ENCODE peak calls at places on chromosome 18, in six cellular contexts. E is H9, N is trophoblast cell, D is neuronal stem cell, F is H1, U is mesenchymal stem cell. R is an unnamed sample.
A peak's percentile ranks its signal among the peaks of the same experiment; 100 is the strongest.

GRCh38 chr18:10514621-10515020 is 11.2 kb upstream of the NAPG start:
- DNase-seq in E (no peak), N (no peak), D (no peak), F (no peak), U (peak; percentile 16), R (no peak)

GRCh38 chr18:27656905-27657304 is 471.8 kb upstream of the CHST9 start:
- DNase-seq in E (no peak), N (no peak), D (no peak), F (no peak), U (no peak), R (no peak)

GRCh38 chr18:13137939-13138821 is 80.4 kb upstream of the LDLRAD4 start:
- DNase-seq in E (no peak), N (peak; percentile 81), D (no peak), F (no peak), U (no peak), R (peak; percentile 8)

GRCh38 chr18:45304558-45304957 is 310.7 kb upstream of the SLC14A2 start:
- DNase-seq in E (no peak), N (no peak), D (no peak), F (no peak), U (no peak), R (no peak)

GRCh38 chr18:73752546-73752945 is 395.1 kb downstream of the FBXO15 start:
- DNase-seq in E (no peak), N (peak; percentile 14), D (no peak), F (no peak), U (peak; percentile 66), R (peak; percentile 87)

GRCh38 chr18:48215876-48216638 is 193.1 kb downstream of the ZBTB7C start:
- DNase-seq in E (no peak), N (peak; percentile 83), D (no peak), F (no peak), U (no peak), R (no peak)

GRCh38 chr18:8615397-8616025 is 6.3 kb downstream of the RAB12 start:
- DNase-seq in E (no peak), N (peak; percentile 44), D (no peak), F (no peak), U (peak; percentile 97), R (peak; percentile 97)

GRCh38 chr18:45557296-45557695 is 58.0 kb upstream of the SLC14A2 start:
- DNase-seq in E (no peak), N (no peak), D (no peak), F (no peak), U (no peak), R (no peak)

GRCh38 chr18:5851998-5852397 is 43.3 kb downstream of the TMEM200C start:
- DNase-seq in E (no peak), N (peak; percentile 9), D (no peak), F (no peak), U (no peak), R (no peak)

GRCh38 chr18:26307161-26307773 is 81.0 kb downstream of the TAF4B start:
- DNase-seq in E (no peak), N (peak; percentile 70), D (peak; percentile 37), F (no peak), U (peak; percentile 59), R (peak; percentile 63)

GRCh38 chr18:9153281-9153680 is 16.7 kb downstream of the ANKRD12 start:
- DNase-seq in E (no peak), N (no peak), D (no peak), F (no peak), U (no peak), R (no peak)

GRCh38 chr18:57585421-57585820 is 1.1 kb downstream of the FECH start:
- DNase-seq in E (no peak), N (no peak), D (peak; percentile 33), F (no peak), U (no peak), R (peak; percentile 40)

GRCh38 chr18:31970617-31971016 is 27.7 kb upstream of the TRAPPC8 start:
- DNase-seq in E (no peak), N (no peak), D (no peak), F (no peak), U (no peak), R (no peak)

GRCh38 chr18:57789105-57789504 is 14.0 kb downstream of the ATP8B1 start:
- DNase-seq in E (no peak), N (no peak), D (no peak), F (no peak), U (peak; percentile 62), R (peak; percentile 69)

GRCh38 chr18:26362021-26362420 is 135.8 kb downstream of the TAF4B start:
- DNase-seq in E (no peak), N (no peak), D (no peak), F (no peak), U (no peak), R (no peak)

GRCh38 chr18:49521251-49521650 is 34.2 kb upstream of the C18orf32 start:
- DNase-seq in E (peak; percentile 36), N (no peak), D (no peak), F (no peak), U (no peak), R (no peak)

GRCh38 chr18:44342946-44343345 is 337.7 kb upstream of the SETBP1 start:
- DNase-seq in E (no peak), N (no peak), D (no peak), F (no peak), U (no peak), R (no peak)

GRCh38 chr18:5197032-5197434 is at the start of gene AKAIN1:
- DNase-seq in E (peak; percentile 78), N (peak; percentile 45), D (peak; percentile 80), F (no peak), U (peak; percentile 25), R (peak; percentile 18)

GRCh38 chr18:57429607-57430165 is 5.5 kb upstream of the ONECUT2 start:
- DNase-seq in E (no peak), N (no peak), D (peak; percentile 84), F (no peak), U (no peak), R (no peak)

GRCh38 chr18:6370886-6371635 is 43.6 kb downstream of the L3MBTL4 start:
- DNase-seq in E (no peak), N (no peak), D (no peak), F (no peak), U (no peak), R (no peak)

GRCh38 chr18:51077217-51077616 is 47.2 kb downstream of the SMAD4 start:
- DNase-seq in E (no peak), N (no peak), D (no peak), F (no peak), U (peak; percentile 34), R (peak; percentile 62)

GRCh38 chr18:31294199-31294747 is 23.7 kb upstream of the DSG1 start:
- DNase-seq in E (no peak), N (peak; percentile 41), D (no peak), F (no peak), U (no peak), R (no peak)

GRCh38 chr18:63199743-63200241 is 119.8 kb downstream of the BCL2 start:
- DNase-seq in E (no peak), N (no peak), D (no peak), F (no peak), U (no peak), R (no peak)
- H3K9ac ChIP-seq in E (no peak overlapping the region), N (no peak overlapping the region), D (no peak overlapping the region), F (no peak overlapping the region), U (no peak overlapping the region), R (no peak overlapping the region)

DNA sequence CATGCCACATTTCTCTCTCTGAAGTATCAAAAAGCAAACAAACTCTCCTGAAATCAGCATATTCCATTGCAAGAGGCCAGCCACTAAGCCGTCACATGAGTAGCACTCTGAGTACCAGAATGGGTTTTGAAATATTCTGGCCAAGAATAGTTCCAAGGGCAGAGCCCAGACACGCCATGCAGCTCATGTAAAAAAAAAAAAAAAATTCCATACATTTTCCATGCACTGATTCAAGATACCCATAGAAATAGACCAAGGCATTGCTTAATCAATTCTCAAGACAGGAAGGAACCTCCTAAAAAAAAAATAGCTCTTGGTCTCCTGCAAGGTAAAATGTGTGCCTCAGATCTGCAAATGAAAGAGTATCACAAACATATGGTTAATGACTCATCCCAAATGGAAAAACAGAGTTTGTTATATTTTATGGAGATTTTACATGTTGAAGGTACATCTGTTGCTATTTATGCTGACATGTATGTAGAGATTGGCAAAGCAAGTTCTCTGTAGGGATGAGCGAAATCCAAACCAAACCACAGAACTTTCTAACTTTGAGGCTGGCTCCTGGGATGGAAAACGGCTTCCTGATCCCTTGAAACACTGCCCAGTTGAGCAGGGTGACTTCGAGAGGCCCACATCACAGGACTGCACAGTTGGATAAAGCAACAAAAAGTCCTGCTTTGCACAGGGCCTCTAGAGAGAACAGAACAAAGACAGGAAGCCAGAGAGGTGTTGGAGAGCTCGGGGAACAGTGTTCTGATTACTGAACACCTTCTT is 346.2 kb downstream of the ZNF521 start:
- DNase-seq in E (no peak), N (peak; percentile 26), D (no peak), F (no peak), U (peak; percentile 90), R (peak; percentile 49)
- H3K14ac ChIP-seq in E (no peak overlapping the region), N (no peak overlapping the region), D (no peak overlapping the region), F (no peak overlapping the region), U (no peak overlapping the region), R (peak overlapping the region; percentile 65)

GRCh38 chr18:23200751-23201150 is 65.5 kb downstream of the CABLES1 start:
- DNase-seq in E (no peak), N (peak; percentile 89), D (no peak), F (no peak), U (no peak), R (no peak)

GRCh38 chr18:23205980-23206379 is 70.7 kb downstream of the CABLES1 start:
- DNase-seq in E (no peak), N (no peak), D (no peak), F (no peak), U (no peak), R (no peak)

GRCh38 chr18:23201741-23202140 is 66.5 kb downstream of the CABLES1 start:
- DNase-seq in E (no peak), N (no peak), D (no peak), F (no peak), U (no peak), R (no peak)

GRCh38 chr18:23204589-23205235 is 69.4 kb downstream of the CABLES1 start:
- DNase-seq in E (no peak), N (peak; percentile 30), D (no peak), F (no peak), U (no peak), R (no peak)

DNA sequence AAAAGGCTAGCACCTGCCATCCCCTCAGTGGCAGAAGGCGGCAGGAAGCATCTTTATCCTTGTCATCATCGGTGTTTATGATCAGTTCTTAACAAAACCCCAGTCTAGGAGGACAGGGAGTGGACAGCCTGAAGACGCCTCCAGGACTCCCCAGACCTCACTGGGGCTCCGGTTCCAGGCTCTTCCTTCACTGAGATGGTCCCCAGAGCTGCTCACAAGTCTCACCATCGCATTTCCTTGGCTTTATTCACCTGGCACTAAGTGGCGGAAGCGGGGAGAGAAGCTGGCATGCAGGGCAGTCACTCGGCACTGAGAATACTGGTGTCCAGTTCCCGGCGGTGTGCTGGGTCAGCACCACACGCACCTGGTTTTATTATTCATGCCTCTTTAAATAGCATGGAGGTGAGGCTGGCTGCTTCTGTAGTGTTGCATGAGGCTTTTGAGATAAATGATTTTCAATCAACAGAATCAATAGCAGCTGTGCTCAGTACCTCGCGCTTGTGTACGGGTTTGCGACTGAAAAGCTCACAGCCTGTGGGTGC is 68.7 kb downstream of the CABLES1 start:
- DNase-seq in E (no peak), N (no peak), D (no peak), F (no peak), U (no peak), R (no peak)
- H3K9ac ChIP-seq in E (no peak overlapping the region), N (no peak overlapping the region), D (no peak overlapping the region), F (no peak overlapping the region), U (no peak overlapping the region), R (no peak overlapping the region)

DNA sequence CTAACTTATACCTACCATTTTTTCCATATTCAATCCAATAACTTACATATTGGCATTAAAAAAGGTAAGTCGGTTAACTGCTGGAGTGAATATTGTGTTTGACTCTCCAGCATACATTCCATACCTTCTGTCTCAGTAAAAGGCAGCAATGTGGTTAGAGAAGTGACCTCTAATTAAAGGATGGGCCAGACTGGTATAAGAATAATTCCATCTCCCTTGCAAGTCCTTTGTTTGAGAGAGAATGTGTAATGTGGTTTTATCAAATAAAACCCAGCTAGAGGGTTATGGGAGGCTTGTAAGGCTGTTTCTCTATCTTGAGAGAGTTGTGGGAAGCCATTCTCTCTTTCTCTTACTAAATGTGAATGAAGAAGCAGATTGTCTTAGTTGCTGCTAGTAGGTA is 289.3 kb upstream of the TCF4 start:
- DNase-seq in E (no peak), N (no peak), D (no peak), F (no peak), U (no peak), R (no peak)
- H3K14ac ChIP-seq in E (no peak overlapping the region), N (no peak overlapping the region), D (no peak overlapping the region), F (no peak overlapping the region), U (no peak overlapping the region), R (no peak overlapping the region)